ENCODE peak calls at places on chromosomes 2 and 18, in four cellular contexts. N is K562, K is natural killer cell, Q is left ventricle myocardium inferior. Y is an unnamed sample.

GRCh38 chr2:240479111-240479501 is 43.6 kb downstream of the GPC1 start:
- DNase-seq in N (no peak), K (peak), Q (no peak), Y (peak)

GRCh38 chr18:31819106-31819924 is 58.6 kb upstream of the SLC25A52 start:
- DNase-seq in N (peak), K (no peak), Q (no peak), Y (no peak)

GRCh38 chr2:184339966-184340365 is 258.4 kb upstream of the ZNF804A start:
- DNase-seq in N (no peak), K (no peak), Q (no peak), Y (no peak)

GRCh38 chr2:120870467-120870788 is 134.8 kb downstream of the GLI2 start:
- DNase-seq in N (no peak), K (no peak), Q (no peak), Y (no peak)

GRCh38 chr2:236103981-236104380 is 64.2 kb downstream of the GBX2 start:
- DNase-seq in N (no peak), K (no peak), Q (no peak), Y (no peak)

GRCh38 chr2:105388971-105389381 is 9.9 kb downstream of the FHL2 start:
- DNase-seq in N (no peak), K (no peak), Q (no peak), Y (no peak)

GRCh38 chr2:235551965-235552364 is 58.1 kb downstream of the AGAP1 start:
- DNase-seq in N (peak), K (no peak), Q (peak), Y (no peak)

GRCh38 chr2:239186516-239186915 is 214.3 kb downstream of the HDAC4 start:
- DNase-seq in N (no peak), K (no peak), Q (peak), Y (no peak)

GRCh38 chr18:54254265-54254758 is 15.0 kb upstream of the POLI start:
- DNase-seq in N (no peak), K (no peak), Q (no peak), Y (no peak)

GRCh38 chr2:148978026-148978685 is 60.3 kb upstream of the LYPD6B start:
- DNase-seq in N (no peak), K (no peak), Q (no peak), Y (no peak)

GRCh38 chr2:237966250-237966564 is 607 bp upstream of the UBE2F start:
- DNase-seq in N (no peak), K (no peak), Q (no peak), Y (no peak)

GRCh38 chr2:237968048-237968862 is 1.4 kb downstream of the UBE2F start:
- DNase-seq in N (peak), K (no peak), Q (no peak), Y (peak)

GRCh38 chr2:237967463-237967871 is 653 bp downstream of the UBE2F start:
- DNase-seq in N (peak), K (peak), Q (peak), Y (no peak)

GRCh38 chr2:237964578-237965404 is 2.0 kb upstream of the UBE2F start:
- DNase-seq in N (peak), K (no peak), Q (no peak), Y (no peak)

DNA sequence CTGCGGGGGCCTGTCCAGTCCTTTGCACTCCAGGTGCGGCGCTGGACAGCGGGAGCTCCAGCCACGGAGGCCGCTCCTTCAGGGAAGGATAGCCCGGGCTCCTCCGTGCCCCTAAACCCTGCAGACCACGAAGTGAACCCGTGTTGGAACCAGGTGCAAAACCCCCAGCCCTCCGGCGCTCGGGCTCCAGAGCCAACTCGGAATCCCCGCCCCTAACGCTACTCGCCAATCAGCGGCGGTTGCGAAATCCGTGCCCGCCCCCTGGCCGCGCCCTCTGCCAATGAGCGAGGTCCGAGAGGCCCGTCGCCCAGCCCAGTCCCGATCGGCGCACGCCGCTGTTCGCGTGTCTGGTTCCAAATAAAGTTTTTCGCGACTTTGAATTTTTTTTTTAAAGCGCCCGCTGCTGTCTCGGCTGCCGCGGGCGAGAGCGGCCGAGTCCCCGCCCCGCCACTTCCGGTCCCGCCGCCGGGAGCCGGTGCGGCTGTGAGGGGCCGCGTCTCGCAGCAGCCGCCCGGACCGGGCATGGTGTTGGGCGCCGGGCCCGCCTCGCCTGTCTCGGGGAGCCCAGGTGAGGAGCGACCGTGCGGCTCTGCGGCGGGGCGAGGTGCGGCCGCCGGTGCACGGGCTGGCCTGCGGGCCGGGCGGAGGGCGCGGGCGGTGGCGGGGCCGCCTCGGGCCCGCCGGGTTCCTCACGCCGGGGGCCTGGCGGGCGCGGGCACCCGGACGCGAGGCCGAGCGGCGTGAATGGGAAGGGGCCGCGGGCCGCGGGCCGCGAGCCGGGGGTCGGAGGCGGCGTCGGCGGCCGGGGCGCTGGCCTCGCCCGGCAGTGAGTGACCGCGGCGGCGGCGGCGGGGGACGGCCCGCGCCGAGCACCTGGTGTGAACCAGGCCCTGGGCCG is at the start of gene UBE2F:
- DNase-seq in N (peak), K (peak), Q (peak), Y (peak)
- TF ChIP-seq CTCF in N (no peak), K (no peak), Q (peak), Y (no peak)

DNA sequence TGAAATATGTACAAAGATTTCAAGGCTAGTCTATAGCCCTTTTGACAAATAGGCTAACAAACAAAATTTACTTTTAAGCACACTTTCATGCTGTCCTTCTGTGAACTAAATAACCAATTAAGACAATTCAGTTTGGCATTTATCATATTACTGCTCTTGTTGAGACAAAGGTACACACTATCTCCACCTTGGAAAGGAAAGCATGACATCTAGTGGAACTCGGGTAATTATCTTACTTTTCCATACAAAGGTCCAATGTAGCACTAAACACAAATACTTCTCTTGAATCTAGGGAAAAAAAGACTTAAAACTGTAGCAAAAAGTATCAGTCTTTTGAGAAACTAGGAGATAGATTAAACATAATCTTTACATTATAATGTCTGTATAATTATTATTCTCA is 125.0 kb upstream of the CD226 start:
- DNase-seq in N (no peak), K (no peak), Q (no peak), Y (no peak)
- TF ChIP-seq CTCF in N (no peak), K (peak), Q (peak), Y (peak)

GRCh38 chr2:110116033-110116710 is 550 bp upstream of the MALL start:
- DNase-seq in N (peak), K (no peak), Q (no peak), Y (no peak)

GRCh38 chr2:110115291-110116032 is at the start of gene MALL:
- DNase-seq in N (no peak), K (no peak), Q (no peak), Y (no peak)

GRCh38 chr2:110114801-110115200 is 821 bp downstream of the MALL start:
- DNase-seq in N (no peak), K (no peak), Q (no peak), Y (no peak)

DNA sequence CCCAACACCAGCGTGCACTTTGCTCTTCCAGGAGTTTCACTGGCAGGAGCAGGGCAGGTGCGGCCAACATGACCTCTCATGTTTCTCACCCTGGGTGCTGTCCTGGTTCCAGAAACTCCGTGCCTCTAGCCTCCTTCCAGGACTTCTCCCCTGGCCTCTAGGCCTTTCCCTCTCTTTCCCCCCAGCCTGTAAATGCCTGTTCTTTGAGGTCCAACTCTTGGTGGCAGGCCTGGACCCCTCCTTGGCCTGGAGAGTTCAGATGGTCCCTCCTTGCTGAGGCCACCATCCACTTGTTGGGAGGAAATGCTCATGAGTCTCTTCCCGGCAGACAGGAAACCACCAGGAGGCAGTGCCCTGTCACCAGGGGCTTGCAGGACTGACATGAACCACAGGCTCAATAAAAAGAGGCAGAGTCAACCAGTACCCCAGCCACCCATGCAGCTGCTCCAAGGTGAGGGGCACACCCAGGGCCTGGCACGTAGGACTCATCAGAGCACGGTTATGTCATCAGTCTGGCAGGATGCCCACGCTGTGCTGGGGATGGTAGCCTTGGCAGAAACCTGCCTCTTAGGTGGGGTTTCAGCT is 1.5 kb downstream of the MALL start:
- DNase-seq in N (no peak), K (no peak), Q (no peak), Y (no peak)
- TF ChIP-seq CTCF in N (no peak), K (no peak), Q (peak), Y (no peak)

GRCh38 chr2:233847248-233847898 is 7.0 kb downstream of the HJURP start:
- DNase-seq in N (no peak), K (no peak), Q (no peak), Y (no peak)
- TF ChIP-seq CTCF in N (no peak), K (no peak), Q (no peak), Y (no peak)

DNA sequence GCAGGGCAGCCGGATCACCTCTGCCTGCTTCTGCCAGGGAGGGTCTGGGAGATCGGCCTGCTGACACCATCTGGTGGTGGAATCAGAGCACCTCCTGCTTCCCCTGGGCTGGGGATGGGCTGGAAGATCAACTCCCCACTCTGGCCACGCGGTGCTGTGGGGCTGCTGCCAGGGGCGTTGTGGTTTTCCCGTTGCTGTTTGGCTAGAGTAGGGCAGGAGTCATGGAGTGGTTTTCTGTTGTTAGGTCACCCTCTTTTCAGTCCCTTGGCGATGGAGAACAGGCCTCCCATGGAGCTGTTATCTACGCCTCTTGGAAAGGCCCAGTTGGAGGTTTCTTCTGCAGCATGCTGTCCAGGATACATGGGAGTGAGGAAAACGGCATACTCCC is 15.2 kb downstream of the BCL2L11 start:
- DNase-seq in N (peak), K (no peak), Q (peak), Y (peak)
- TF ChIP-seq CTCF in N (peak), K (no peak), Q (peak), Y (peak)

GRCh38 chr2:28955492-28955891 is 25.6 kb upstream of the TOGARAM2 start:
- DNase-seq in N (no peak), K (no peak), Q (no peak), Y (no peak)

GRCh38 chr2:28956890-28957289 is 24.2 kb upstream of the TOGARAM2 start:
- DNase-seq in N (no peak), K (no peak), Q (no peak), Y (no peak)

GRCh38 chr2:28952806-28953190 is 28.3 kb upstream of the TOGARAM2 start:
- DNase-seq in N (peak), K (no peak), Q (no peak), Y (no peak)

GRCh38 chr2:28958689-28959088 is 22.4 kb upstream of the TOGARAM2 start:
- DNase-seq in N (peak), K (peak), Q (peak), Y (no peak)

DNA sequence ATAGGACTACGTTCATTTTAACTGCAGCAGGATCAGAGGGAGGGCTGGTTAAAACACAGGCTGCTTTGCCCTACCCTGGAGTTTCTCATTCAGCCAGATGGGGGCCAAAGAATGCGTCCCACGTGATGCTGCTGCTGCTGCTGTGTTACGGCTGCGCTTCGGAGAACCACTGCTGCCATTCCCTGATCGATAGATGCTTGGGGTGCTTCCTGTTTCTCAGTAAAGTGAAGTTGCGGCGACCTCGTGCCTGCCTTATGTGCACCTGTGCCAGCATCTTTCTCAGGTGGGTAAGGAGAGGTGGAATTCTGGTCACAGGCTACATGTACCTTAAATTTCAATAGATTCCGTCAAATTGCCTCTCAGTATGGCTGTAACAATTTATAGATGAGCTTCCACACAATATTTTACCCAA is 24.7 kb upstream of the TOGARAM2 start:
- DNase-seq in N (peak), K (no peak), Q (no peak), Y (no peak)
- TF ChIP-seq CTCF in N (peak), K (no peak), Q (no peak), Y (peak)

GRCh38 chr18:52341617-52342381 is 1.8 kb downstream of the DCC start:
- DNase-seq in N (no peak), K (no peak), Q (no peak), Y (no peak)

GRCh38 chr18:52345428-52345827 is 5.4 kb downstream of the DCC start:
- DNase-seq in N (no peak), K (no peak), Q (no peak), Y (no peak)

GRCh38 chr18:52343731-52344340 is 3.8 kb downstream of the DCC start:
- DNase-seq in N (no peak), K (no peak), Q (no peak), Y (no peak)

GRCh38 chr18:52340466-52341378 is 725 bp downstream of the DCC start:
- DNase-seq in N (no peak), K (no peak), Q (no peak), Y (no peak)

DNA sequence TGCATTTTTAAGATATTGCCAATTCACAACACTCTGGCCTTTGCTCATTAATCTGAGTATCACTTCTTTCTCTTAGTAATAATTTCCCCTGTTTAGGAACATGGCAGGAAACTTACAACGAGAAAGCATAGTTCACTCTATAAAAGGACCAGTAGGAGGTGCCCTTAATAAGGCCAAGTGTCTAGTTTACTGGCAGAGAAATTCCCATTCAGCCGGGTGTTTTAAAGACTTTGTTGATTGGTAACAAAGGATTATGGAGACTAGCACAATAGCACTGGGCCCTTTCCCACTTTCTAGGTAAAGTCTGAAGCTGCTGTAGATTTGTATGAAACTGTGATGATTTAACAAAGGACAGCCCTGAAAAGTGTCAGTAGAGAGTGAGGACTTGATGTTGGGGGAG is 3.1 kb downstream of the DCC start:
- DNase-seq in N (no peak), K (no peak), Q (no peak), Y (no peak)
- TF ChIP-seq CTCF in N (no peak), K (no peak), Q (no peak), Y (no peak)